ENCODE peak calls at places on chromosome 1, in six cellular contexts. One of them, this sample, is unnamed.

GRCh38 chr1:46413596-46413985 is 19.5 kb downstream of the FAAH start:
- DNase-seq in NCI-H1105 treated with DMSO at 0.1 percent for 48 hours: no peak
- DNase-seq in T-helper 2 cell: peak
- DNase-seq in astrocyte of the spinal cord: no peak
- DNase-seq in EL: no peak
- DNase-seq in heart right ventricle: no peak
- DNase-seq in this sample: no peak

GRCh38 chr1:109438798-109439297 is 12.6 kb upstream of the PSMA5 start:
- DNase-seq in T-helper 2 cell: no peak
- DNase-seq in EL: peak
- DNase-seq in heart right ventricle: peak
- DNase-seq in astrocyte of the spinal cord: peak
- DNase-seq in NCI-H1105 treated with DMSO at 0.1 percent for 48 hours: no peak
- DNase-seq in this sample: no peak

GRCh38 chr1:107404756-107405155 is 263.9 kb downstream of the NTNG1 start:
- DNase-seq in NCI-H1105 treated with DMSO at 0.1 percent for 48 hours: no peak
- DNase-seq in T-helper 2 cell: no peak
- DNase-seq in heart right ventricle: no peak
- DNase-seq in EL: peak
- DNase-seq in astrocyte of the spinal cord: peak
- DNase-seq in this sample: no peak

GRCh38 chr1:180365039-180365438 is 135.0 kb downstream of the LHX4 start:
- DNase-seq in EL: no peak
- DNase-seq in NCI-H1105 treated with DMSO at 0.1 percent for 48 hours: no peak
- DNase-seq in heart right ventricle: no peak
- DNase-seq in astrocyte of the spinal cord: no peak
- DNase-seq in T-helper 2 cell: no peak
- DNase-seq in this sample: no peak

GRCh38 chr1:154847891-154848290 is 22.2 kb downstream of the KCNN3 start:
- DNase-seq in EL: peak
- DNase-seq in NCI-H1105 treated with DMSO at 0.1 percent for 48 hours: peak
- DNase-seq in heart right ventricle: no peak
- DNase-seq in astrocyte of the spinal cord: no peak
- DNase-seq in T-helper 2 cell: no peak
- DNase-seq in this sample: no peak

GRCh38 chr1:85911742-85912141 is 203.5 kb upstream of the ZNHIT6 start:
- DNase-seq in astrocyte of the spinal cord: peak
- DNase-seq in T-helper 2 cell: no peak
- DNase-seq in EL: peak
- DNase-seq in NCI-H1105 treated with DMSO at 0.1 percent for 48 hours: no peak
- DNase-seq in heart right ventricle: no peak
- DNase-seq in this sample: no peak

GRCh38 chr1:244874974-244875579 is 10.7 kb upstream of the HNRNPU start:
- DNase-seq in heart right ventricle: no peak
- DNase-seq in astrocyte of the spinal cord: no peak
- DNase-seq in NCI-H1105 treated with DMSO at 0.1 percent for 48 hours: peak
- DNase-seq in T-helper 2 cell: no peak
- DNase-seq in EL: no peak
- DNase-seq in this sample: no peak

GRCh38 chr1:218464871-218465270 is 119.7 kb downstream of the TGFB2 start:
- DNase-seq in NCI-H1105 treated with DMSO at 0.1 percent for 48 hours: no peak
- DNase-seq in heart right ventricle: no peak
- DNase-seq in EL: peak
- DNase-seq in astrocyte of the spinal cord: no peak
- DNase-seq in T-helper 2 cell: no peak
- DNase-seq in this sample: no peak

This sample was measured in NCI-H748 treated with DMSO at 0.1 percent for 48 hours.